ENCODE peak calls at places on chromosomes 16 and 17, in eight cellular contexts. G is BE2C; P is HL-60; W is CD8-positive, alpha-beta T cell; L is neural crest cell; Z is cardiac fibroblast; X is cardiac muscle cell; Q is tibial artery. J is an unnamed sample.
A peak's percentile ranks its signal among the peaks of the same experiment; 100 is the strongest.

GRCh38 chr17:3598078-3598477 is 11.1 kb downstream of the TRPV1 start:
- DNase-seq in G (no peak), P (no peak), W (no peak), L (no peak), Z (no peak), X (no peak), Q (no peak), J (peak; percentile 33)

GRCh38 chr16:77897038-77897437 is 108.7 kb downstream of the VAT1L start:
- DNase-seq in G (no peak), P (peak; percentile 16), W (no peak), L (no peak), Z (peak; percentile 47), X (no peak), Q (no peak), J (no peak)

GRCh38 chr17:9162275-9162985 is 141.1 kb downstream of the NTN1 start:
- DNase-seq in G (no peak), P (no peak), W (no peak), L (peak; percentile 44), Z (no peak), X (no peak), Q (peak; percentile 84), J (peak; percentile 44)

GRCh38 chr16:54447606-54448440 is 161.2 kb upstream of the IRX3 start:
- DNase-seq in G (no peak), P (peak; percentile 35), W (no peak), L (no peak), Z (peak; percentile 68), X (no peak), Q (peak; percentile 37), J (no peak)

GRCh38 chr17:5099271-5099670 is 12.4 kb downstream of the ZNF232 start:
- DNase-seq in G (no peak), P (no peak), W (no peak), L (no peak), Z (no peak), X (no peak), Q (no peak), J (peak; percentile 18)

GRCh38 chr16:88415381-88416323 is 32.9 kb downstream of the ZNF469 start:
- DNase-seq in G (no peak), P (no peak), W (no peak), L (no peak), Z (no peak), X (no peak), Q (no peak), J (peak; percentile 50)

GRCh38 chr16:81036751-81037350 is 1.2 kb downstream of the ATMIN start:
- DNase-seq in G (no peak), P (no peak), W (no peak), L (no peak), Z (peak; percentile 3), X (no peak), Q (no peak), J (no peak)

GRCh38 chr17:83064732-83065659 is 14.4 kb upstream of the METRNL start:
- DNase-seq in G (peak; percentile 5), P (no peak), W (no peak), L (no peak), Z (no peak), X (no peak), Q (peak; percentile 20), J (no peak)

GRCh38 chr17:82297804-82298537 is 19.4 kb downstream of the CD7 start:
- DNase-seq in G (peak; percentile 75), P (peak; percentile 97), W (peak; percentile 84), L (no peak), Z (peak; percentile 96), X (no peak), Q (peak; percentile 86), J (no peak)

DNA sequence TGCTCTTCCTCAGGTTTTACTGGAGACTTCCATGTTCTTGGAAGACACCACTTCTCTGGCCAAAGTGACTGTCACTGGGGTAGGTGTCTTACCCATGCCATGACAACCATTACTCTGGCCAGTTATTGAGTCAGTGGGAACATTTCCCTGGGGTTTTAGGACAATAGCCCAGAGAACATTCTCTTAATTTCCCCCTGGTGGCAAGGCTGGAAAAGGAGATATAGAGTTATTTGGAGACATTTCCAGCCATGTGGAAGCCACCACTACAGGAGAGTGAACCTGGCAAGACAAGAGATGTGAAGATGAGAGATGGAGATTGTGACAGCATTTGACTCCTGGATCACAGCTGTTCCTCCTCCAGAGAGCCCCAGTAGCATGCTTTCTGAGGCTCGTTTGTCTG is 106.2 kb downstream of the CDK5R1 start:
- DNase-seq in G (no peak), P (no peak), W (no peak), L (no peak), Z (no peak), X (no peak), Q (no peak), J (no peak)
- TF ChIP-seq CTCF in G (no peak), P (no peak), W (no peak), L (no peak), Z (no peak), X (no peak), Q (no peak), J (no peak)

DNA sequence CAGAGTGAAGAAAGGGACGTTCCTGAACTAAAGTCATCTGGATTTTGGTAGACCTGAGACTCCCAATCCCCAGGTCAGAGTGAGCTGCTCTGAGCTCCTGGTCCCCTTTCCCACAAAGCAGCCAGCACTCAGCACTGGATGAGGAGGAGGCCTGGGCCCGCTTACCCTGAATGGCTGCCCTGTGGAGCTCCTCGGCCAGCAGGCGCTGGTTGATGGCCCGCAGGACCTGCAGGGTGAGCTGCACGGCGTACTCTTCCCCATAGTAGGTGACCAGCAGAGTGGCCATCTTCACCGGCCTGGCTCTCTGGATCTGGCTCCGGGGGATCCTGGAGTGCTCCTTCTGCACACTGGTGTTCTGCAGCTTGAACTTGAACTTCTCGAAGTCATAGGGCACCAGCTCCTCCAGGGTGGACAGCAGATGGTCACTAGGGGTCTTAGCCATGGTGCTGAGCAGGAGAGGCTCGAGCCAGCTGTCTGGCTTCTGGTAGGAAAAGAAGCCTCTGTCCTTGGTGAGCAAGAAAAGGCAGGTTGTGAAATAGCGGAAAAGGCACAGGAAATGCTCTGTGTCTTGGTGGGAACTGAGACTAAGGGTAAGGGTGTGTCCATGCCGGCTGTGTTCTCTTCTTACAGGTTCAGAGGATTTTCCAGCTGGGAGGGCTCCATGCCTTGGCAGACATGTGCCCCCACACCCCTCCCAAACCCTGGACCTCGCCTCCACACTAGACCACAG is at the start of gene MEFV:
- DNase-seq in G (no peak), P (peak; percentile 43), W (no peak), L (no peak), Z (peak; percentile 38), X (no peak), Q (peak; percentile 51), J (no peak)
- TF ChIP-seq CTCF in G (no peak), P (no peak), W (no peak), L (no peak), Z (no peak), X (no peak), Q (no peak), J (no peak)

GRCh38 chr17:33779399-33779697 is 475.7 kb upstream of the CCL2 start:
- DNase-seq in G (no peak), P (no peak), W (no peak), L (no peak), Z (no peak), X (no peak), Q (no peak), J (no peak)
- TF ChIP-seq CTCF in G (no peak), P (no peak), W (peak; percentile 43), L (peak; percentile 34), Z (no peak), X (no peak), Q (no peak), J (peak; percentile 2)

DNA sequence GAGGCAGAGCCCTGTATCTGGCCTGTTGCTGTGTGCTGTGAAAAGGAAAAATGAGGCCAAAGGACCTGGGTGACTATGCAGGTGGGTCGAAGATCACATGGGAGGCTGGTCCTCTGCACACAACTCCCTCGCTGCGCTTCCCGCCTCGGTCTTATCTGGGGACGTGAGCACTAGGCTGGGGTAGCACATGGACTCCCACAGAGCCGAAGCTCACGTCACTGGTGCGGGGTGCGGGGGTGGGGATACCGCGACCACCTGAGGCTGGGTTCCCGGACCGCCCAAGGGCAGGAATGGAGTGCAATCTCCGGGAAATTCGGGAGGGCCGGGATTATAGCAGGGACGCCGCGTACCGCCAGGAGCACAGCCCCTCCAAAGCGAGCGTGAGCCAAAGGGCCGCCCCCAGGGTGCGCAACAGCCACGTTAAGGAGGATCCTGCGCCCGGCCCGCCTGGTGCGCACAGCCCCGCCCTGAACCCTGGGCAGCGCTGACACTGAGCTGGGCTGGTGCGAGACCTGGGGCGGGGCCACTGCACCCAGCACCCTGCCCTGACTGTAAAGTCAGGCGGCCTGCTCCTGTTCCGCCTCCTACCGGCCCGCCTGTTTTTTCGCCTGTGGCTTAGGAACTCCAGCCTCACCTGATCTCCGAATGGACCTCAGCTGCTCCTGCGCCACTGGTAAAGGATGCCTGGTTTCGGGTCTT is 4.8 kb downstream of the MT1A start:
- DNase-seq in G (peak; percentile 69), P (peak; percentile 65), W (peak; percentile 65), L (no peak), Z (peak; percentile 57), X (peak; percentile 39), Q (peak; percentile 76), J (peak; percentile 63)
- TF ChIP-seq CTCF in G (peak; percentile 41), P (peak; percentile 31), W (peak; percentile 19), L (peak; percentile 35), Z (peak; percentile 39), X (peak; percentile 46), Q (peak; percentile 63), J (no peak)

GRCh38 chr17:7989781-7990655 is 12.4 kb upstream of the GUCY2D start:
- DNase-seq in G (peak; percentile 75), P (peak; percentile 78), W (peak; percentile 95), L (peak; percentile 97), Z (peak; percentile 67), X (peak; percentile 85), Q (peak; percentile 83), J (peak; percentile 97)
- TF ChIP-seq CTCF in G (peak; percentile 70), P (peak; percentile 72), W (peak; percentile 85), L (peak; percentile 98), Z (peak; percentile 98), X (peak; percentile 97), Q (peak; percentile 92), J (peak; percentile 95)

J was measured in nephron progenitor cell.